ENCODE peak calls at places on chromosomes 7 and 10, in nine cellular contexts. J is H9; T is psoas muscle; I is astrocyte; O is CD8-positive, alpha-beta T cell; Z is GM12865; X is WTC11; N is left ventricle myocardium inferior; M is heart right ventricle. W is an unnamed sample.

GRCh38 chr7:64465551-64465950 is 97.3 kb downstream of the ZNF680 start:
- DNase-seq in Z (no peak), J (no peak), T (no peak), M (no peak), X (no peak), O (no peak), N (no peak), I (no peak), W (no peak)

GRCh38 chr7:70042533-70042932 is 444.3 kb downstream of the AUTS2 start:
- DNase-seq in J (no peak), X (no peak), N (no peak), M (no peak), T (no peak), Z (no peak), O (no peak), I (peak; percentile 49), W (no peak)

GRCh38 chr7:6636741-6637543 is at the start of gene ZNF316:
- DNase-seq in J (no peak), O (no peak), T (peak; percentile 69), M (peak; percentile 75), I (peak; percentile 21), Z (peak; percentile 80), N (peak; percentile 72), X (no peak), W (peak; percentile 66)

GRCh38 chr7:75727881-75728592 is 10.7 kb downstream of the HIP1 start:
- DNase-seq in X (no peak), I (peak; percentile 85), T (peak; percentile 25), Z (peak; percentile 55), J (peak; percentile 73), M (peak; percentile 32), N (peak; percentile 30), O (peak; percentile 28), W (peak; percentile 23)

GRCh38 chr10:128186959-128187787 is 61.0 kb upstream of the MKI67 start:
- DNase-seq in I (no peak), X (no peak), J (no peak), M (no peak), T (no peak), Z (no peak), N (no peak), O (no peak), W (no peak)

GRCh38 chr10:119337223-119337622 is 129.9 kb downstream of the GRK5 start:
- DNase-seq in X (no peak), I (no peak), O (no peak), Z (no peak), J (no peak), M (no peak), T (no peak), N (no peak), W (no peak)

GRCh38 chr10:63841761-63842160 is 320.6 kb downstream of the REEP3 start:
- DNase-seq in I (no peak), X (no peak), M (no peak), O (no peak), Z (no peak), J (no peak), N (no peak), T (no peak), W (no peak)

GRCh38 chr7:141390339-141390738 is 160.9 kb upstream of the AGK start:
- DNase-seq in T (no peak), Z (no peak), O (no peak), I (no peak), M (no peak), X (no peak), J (no peak), N (no peak), W (no peak)

GRCh38 chr10:86876748-86877147 is 80.7 kb downstream of the MMRN2 start:
- DNase-seq in Z (no peak), J (no peak), T (no peak), N (no peak), I (no peak), O (no peak), X (no peak), M (no peak), W (no peak)

GRCh38 chr7:140656548-140657515 is 15.9 kb upstream of the ADCK2 start:
- DNase-seq in J (no peak), Z (peak; percentile 74), N (no peak), I (peak; percentile 10), X (no peak), T (no peak), M (no peak), O (no peak), W (no peak)

GRCh38 chr10:121596668-121597503 is 1.4 kb downstream of the FGFR2 start:
- DNase-seq in X (peak; percentile 52), N (no peak), I (no peak), M (peak; percentile 24), J (peak; percentile 73), O (no peak), Z (no peak), T (no peak), W (peak; percentile 61)

GRCh38 chr7:116578526-116578925 is 53.7 kb downstream of the CAV1 start:
- DNase-seq in T (no peak), I (no peak), X (no peak), M (no peak), J (no peak), N (no peak), Z (no peak), O (no peak), W (no peak)

GRCh38 chr10:104910712-104911111 is 269.6 kb downstream of the SORCS3 start:
- DNase-seq in T (no peak), I (no peak), J (no peak), O (no peak), M (no peak), X (no peak), N (no peak), Z (no peak), W (no peak)

GRCh38 chr10:4088354-4089066 is 303.5 kb upstream of the KLF6 start:
- DNase-seq in I (no peak), Z (no peak), O (no peak), T (no peak), J (no peak), X (no peak), N (no peak), M (no peak), W (no peak)

GRCh38 chr7:100428967-100429636 is 529 bp upstream of the MEPCE start:
- DNase-seq in I (peak; percentile 96), O (peak; percentile 100), X (peak; percentile 100), J (peak; percentile 99), M (peak; percentile 100), Z (peak; percentile 100), T (peak; percentile 100), N (peak; percentile 100), W (peak; percentile 100)

GRCh38 chr10:60733189-60733815 is 45.0 kb upstream of the CDK1 start:
- DNase-seq in O (no peak), Z (peak; percentile 24), X (peak; percentile 80), M (peak; percentile 12), J (peak; percentile 69), I (no peak), N (no peak), T (peak; percentile 14), W (peak; percentile 64)

GRCh38 chr10:1423676-1424253 is 313.6 kb downstream of the ADARB2 start:
- DNase-seq in X (no peak), O (no peak), T (no peak), Z (no peak), N (no peak), I (no peak), J (no peak), M (no peak), W (no peak)

GRCh38 chr7:128389085-128389814 is 20.5 kb downstream of the IMPDH1 start:
- DNase-seq in T (no peak), N (no peak), I (no peak), Z (no peak), O (no peak), J (peak; percentile 55), X (no peak), M (no peak), W (peak; percentile 31)

GRCh38 chr7:139916717-139917395 is 87.8 kb downstream of the TBXAS1 start:
- DNase-seq in I (no peak), J (no peak), Z (peak; percentile 91), X (no peak), T (no peak), O (no peak), M (no peak), N (no peak), W (no peak)

GRCh38 chr7:87155788-87156187 is 3.5 kb downstream of the DMTF1 start:
- DNase-seq in N (no peak), Z (no peak), M (no peak), O (no peak), T (no peak), X (no peak), I (peak; percentile 14), J (no peak), W (no peak)

GRCh38 chr10:15780353-15781135 is 60.8 kb upstream of the ITGA8 start:
- DNase-seq in Z (no peak), N (peak; percentile 68), O (no peak), T (peak; percentile 21), J (no peak), M (peak; percentile 50), X (no peak), I (peak; percentile 4), W (no peak)

GRCh38 chr7:51602321-51602720 is 285.7 kb upstream of the COBL start:
- DNase-seq in T (no peak), N (no peak), M (no peak), I (no peak), J (no peak), O (no peak), Z (no peak), X (no peak), W (no peak)

GRCh38 chr10:12655940-12656339 is 306.6 kb downstream of the CAMK1D start:
- DNase-seq in M (no peak), T (no peak), J (no peak), X (no peak), I (no peak), O (no peak), N (no peak), Z (peak; percentile 43), W (no peak)

GRCh38 chr10:27072436-27073114 is 27.7 kb downstream of the ANKRD26 start:
- DNase-seq in N (no peak), T (no peak), Z (no peak), J (peak; percentile 73), X (peak; percentile 63), M (no peak), I (no peak), O (no peak), W (no peak)
- TF ChIP-seq CTCF in N (no peak), T (no peak), Z (no peak), J (peak; percentile 78), X (peak; percentile 16), M (no peak), I (no peak), O (no peak), W (no peak)

GRCh38 chr10:32017044-32017443 is 39.2 kb downstream of the KIF5B start:
- DNase-seq in X (no peak), Z (no peak), J (no peak), I (no peak), O (no peak), N (no peak), M (no peak), T (no peak), W (no peak)
- TF ChIP-seq CTCF in X (no peak), Z (no peak), J (no peak), I (no peak), O (no peak), N (no peak), M (no peak), T (no peak), W (no peak)

GRCh38 chr10:57993302-57993701 is 274.4 kb downstream of the IPMK start:
- DNase-seq in X (no peak), Z (no peak), M (no peak), N (no peak), O (no peak), I (no peak), T (no peak), J (no peak), W (no peak)
- TF ChIP-seq CTCF in X (no peak), Z (no peak), M (no peak), N (no peak), O (no peak), I (no peak), T (no peak), J (no peak), W (no peak)

GRCh38 chr7:36260481-36260880 is 107.4 kb downstream of the EEPD1 start:
- DNase-seq in J (no peak), O (no peak), N (no peak), Z (peak; percentile 46), I (no peak), T (no peak), M (no peak), X (no peak), W (no peak)
- TF ChIP-seq CTCF in J (no peak), O (no peak), N (no peak), Z (no peak), I (no peak), T (no peak), M (no peak), X (no peak), W (no peak)

W was measured in nephron progenitor cell.